ENCODE peak calls at places on chromosomes 2 and 18, in seven cellular contexts. Q, I, S, J, B, P and K are unnamed samples.
A peak's percentile ranks its signal among the peaks of the same experiment; 100 is the strongest.

GRCh38 chr2:80078290-80079036 is 226.1 kb downstream of the LRRTM1 start:
- DNase-seq in J (no peak), S (no peak), B (no peak), P (no peak), Q (no peak), I (no peak), K (no peak)

GRCh38 chr2:216349366-216349765 is 22.9 kb downstream of the MARCHF4 start:
- DNase-seq in S (peak; percentile 51), B (no peak), Q (no peak), I (peak; percentile 11), J (no peak), P (no peak), K (no peak)

GRCh38 chr2:171673928-171674327 is 13.3 kb upstream of the DYNC1I2 start:
- DNase-seq in P (no peak), I (no peak), S (no peak), J (no peak), B (no peak), Q (no peak), K (no peak)

GRCh38 chr18:36769611-36770314 is 59.0 kb downstream of the TPGS2 start:
- DNase-seq in B (no peak), Q (peak; percentile 79), S (no peak), P (no peak), I (no peak), J (no peak), K (peak; percentile 36)

GRCh38 chr18:77250926-77251729 is 1.5 kb downstream of the GALR1 start:
- DNase-seq in Q (no peak), J (no peak), P (no peak), B (no peak), S (peak; percentile 58), I (peak; percentile 65), K (no peak)

GRCh38 chr18:41266616-41267015 is 688.4 kb upstream of the PIK3C3 start:
- DNase-seq in I (peak; percentile 6), J (no peak), S (no peak), B (no peak), P (no peak), Q (no peak), K (no peak)

GRCh38 chr2:33014268-33014667 is 67.5 kb downstream of the LTBP1 start:
- DNase-seq in B (no peak), P (no peak), J (no peak), I (peak; percentile 12), S (no peak), Q (no peak), K (no peak)

GRCh38 chr2:69097148-69097610 is 84.2 kb downstream of the ANTXR1 start:
- DNase-seq in B (no peak), S (no peak), P (no peak), Q (no peak), J (no peak), I (no peak), K (no peak)

GRCh38 chr2:69186614-69187013 is 173.6 kb downstream of the ANTXR1 start:
- DNase-seq in I (no peak), S (no peak), Q (no peak), P (no peak), J (no peak), B (no peak), K (no peak)

GRCh38 chr18:46096651-46097300 is 1.3 kb downstream of the ATP5F1A start:
- DNase-seq in Q (no peak), B (no peak), S (peak; percentile 18), J (no peak), I (peak; percentile 41), P (no peak), K (no peak)

GRCh38 chr2:9311488-9311887 is 104.9 kb downstream of the ASAP2 start:
- DNase-seq in Q (no peak), P (no peak), B (peak; percentile 55), J (no peak), S (peak; percentile 32), I (no peak), K (no peak)

GRCh38 chr2:25286025-25286400 is 55.7 kb downstream of the DNMT3A start:
- DNase-seq in Q (no peak), B (no peak), S (no peak), P (no peak), J (peak; percentile 36), I (no peak), K (no peak)